ENCODE peak calls at places on chromosomes 5 and 9, in four cellular contexts. One of them, this sample, is unnamed.

GRCh38 chr5:133428072-133428660 is 184.2 kb downstream of the FSTL4 start:
- DNase-seq in AG08396: no peak
- DNase-seq in T-helper 1 cell: no peak
- DNase-seq in ureter: no peak
- DNase-seq in this sample: no peak

GRCh38 chr9:134678206-134678605 is 36.6 kb downstream of the COL5A1 start:
- DNase-seq in T-helper 1 cell: no peak
- DNase-seq in ureter: no peak
- DNase-seq in AG08396: no peak
- DNase-seq in this sample: no peak

GRCh38 chr5:15966066-15966640 is 213.4 kb downstream of the MARCHF11 start:
- DNase-seq in ureter: no peak
- DNase-seq in AG08396: no peak
- DNase-seq in T-helper 1 cell: no peak
- DNase-seq in this sample: no peak

GRCh38 chr9:127741831-127742434 is 6.8 kb upstream of the TOR2A start:
- DNase-seq in T-helper 1 cell: no peak
- DNase-seq in AG08396: peak
- DNase-seq in ureter: no peak
- DNase-seq in this sample: no peak

GRCh38 chr5:111697215-111697614 is 59.8 kb downstream of the NREP start:
- DNase-seq in AG08396: no peak
- DNase-seq in ureter: no peak
- DNase-seq in T-helper 1 cell: no peak
- DNase-seq in this sample: no peak

GRCh38 chr9:93066978-93067603 is 8.6 kb downstream of the SUSD3 start:
- DNase-seq in T-helper 1 cell: no peak
- DNase-seq in ureter: no peak
- DNase-seq in AG08396: no peak
- DNase-seq in this sample: no peak

GRCh38 chr9:98010450-98010849 is 27.3 kb downstream of the ANP32B start:
- DNase-seq in AG08396: peak
- DNase-seq in T-helper 1 cell: no peak
- DNase-seq in ureter: no peak
- DNase-seq in this sample: no peak

GRCh38 chr5:25066239-25066638 is 421.5 kb upstream of the CDH10 start:
- DNase-seq in T-helper 1 cell: no peak
- DNase-seq in ureter: no peak
- DNase-seq in AG08396: no peak
- DNase-seq in this sample: no peak

GRCh38 chr9:86324308-86324707 is 29.9 kb downstream of the TUT7 start:
- DNase-seq in ureter: no peak
- DNase-seq in AG08396: peak
- DNase-seq in T-helper 1 cell: no peak
- DNase-seq in this sample: no peak

GRCh38 chr9:76394896-76395244 is 644 bp upstream of the RFK start:
- DNase-seq in AG08396: peak
- DNase-seq in T-helper 1 cell: peak
- DNase-seq in ureter: no peak
- DNase-seq in this sample: peak

GRCh38 chr5:10750909-10751308 is 10.1 kb downstream of the DAP start:
- DNase-seq in AG08396: no peak
- DNase-seq in ureter: no peak
- DNase-seq in T-helper 1 cell: no peak
- DNase-seq in this sample: no peak

GRCh38 chr9:133758228-133758627 is 20.1 kb upstream of the SARDH start:
- DNase-seq in AG08396: no peak
- DNase-seq in ureter: peak
- DNase-seq in T-helper 1 cell: no peak
- DNase-seq in this sample: no peak

GRCh38 chr9:37324691-37325490 is 97.6 kb upstream of the GRHPR start:
- DNase-seq in T-helper 1 cell: no peak
- DNase-seq in AG08396: no peak
- DNase-seq in ureter: no peak
- DNase-seq in this sample: no peak

GRCh38 chr5:177575488-177575887 is 16.5 kb upstream of the TMED9 start:
- DNase-seq in AG08396: no peak
- DNase-seq in T-helper 1 cell: no peak
- DNase-seq in ureter: no peak
- DNase-seq in this sample: no peak

GRCh38 chr9:111516061-111516465 is 8.9 kb upstream of the ZNF483 start:
- DNase-seq in AG08396: no peak
- DNase-seq in ureter: no peak
- DNase-seq in T-helper 1 cell: no peak
- DNase-seq in this sample: no peak

GRCh38 chr9:135787776-135788575 is 86.0 kb downstream of the KCNT1 start:
- DNase-seq in AG08396: no peak
- DNase-seq in ureter: no peak
- DNase-seq in T-helper 1 cell: no peak
- DNase-seq in this sample: no peak

GRCh38 chr9:83069651-83070050 is 6.7 kb upstream of the RASEF start:
- DNase-seq in ureter: no peak
- DNase-seq in T-helper 1 cell: no peak
- DNase-seq in AG08396: no peak
- DNase-seq in this sample: no peak

GRCh38 chr9:96413312-96414221 is 4.6 kb downstream of the ZNF367 start:
- DNase-seq in AG08396: no peak
- DNase-seq in ureter: no peak
- DNase-seq in T-helper 1 cell: no peak
- DNase-seq in this sample: no peak

GRCh38 chr5:177043958-177044357 is 21.5 kb downstream of the ZNF346 start:
- DNase-seq in T-helper 1 cell: no peak
- DNase-seq in AG08396: no peak
- DNase-seq in ureter: no peak
- DNase-seq in this sample: no peak

GRCh38 chr9:123848447-123849085 is 81.4 kb downstream of the DENND1A start:
- DNase-seq in AG08396: no peak
- DNase-seq in T-helper 1 cell: no peak
- DNase-seq in ureter: no peak
- DNase-seq in this sample: no peak

GRCh38 chr9:121059998-121060636 is 10.0 kb upstream of the C5 start:
- DNase-seq in T-helper 1 cell: no peak
- DNase-seq in ureter: no peak
- DNase-seq in AG08396: peak
- DNase-seq in this sample: no peak

GRCh38 chr9:91555132-91555531 is 131.5 kb upstream of the NFIL3 start:
- DNase-seq in ureter: no peak
- DNase-seq in AG08396: no peak
- DNase-seq in T-helper 1 cell: no peak
- DNase-seq in this sample: no peak

GRCh38 chr5:30239331-30240022 is 954.0 kb upstream of the CDH6 start:
- DNase-seq in ureter: no peak
- DNase-seq in AG08396: no peak
- DNase-seq in T-helper 1 cell: no peak
- DNase-seq in this sample: no peak

GRCh38 chr5:57493034-57493433 is 10.4 kb upstream of the ACTBL2 start:
- DNase-seq in ureter: no peak
- DNase-seq in AG08396: no peak
- DNase-seq in T-helper 1 cell: no peak
- DNase-seq in this sample: no peak

GRCh38 chr5:149712439-149713147 is 17.5 kb upstream of the PPARGC1B start:
- DNase-seq in ureter: no peak
- DNase-seq in AG08396: no peak
- DNase-seq in T-helper 1 cell: no peak
- DNase-seq in this sample: no peak

GRCh38 chr9:130327781-130328348 is 62.3 kb downstream of the HMCN2 start:
- DNase-seq in ureter: no peak
- DNase-seq in AG08396: no peak
- DNase-seq in T-helper 1 cell: no peak
- DNase-seq in this sample: no peak

GRCh38 chr5:79875230-79875629 is 115.8 kb downstream of the MTX3 start:
- DNase-seq in ureter: no peak
- DNase-seq in T-helper 1 cell: no peak
- DNase-seq in AG08396: no peak
- DNase-seq in this sample: no peak